ENCODE peak calls at places on chromosome 4, in six cellular contexts. U is choroid plexus epithelial cell, E is adipocyte, A is thoracic aorta, D is foreskin fibroblast, H is NCI-H2029. K is an unnamed sample.

GRCh38 chr4:55398966-55399365 is 3.2 kb downstream of the TMEM165 start:
- DNase-seq in U (peak), E (peak), A (no peak), D (no peak), H (no peak), K (no peak)

GRCh38 chr4:47790105-47790504 is 47.8 kb downstream of the CORIN start:
- DNase-seq in U (no peak), E (no peak), A (no peak), D (no peak), H (no peak), K (no peak)

GRCh38 chr4:118112647-118113046 is 78.4 kb downstream of the NDST3 start:
- DNase-seq in U (peak), E (no peak), A (no peak), D (no peak), H (no peak), K (no peak)

GRCh38 chr4:168540865-168541607 is 44.2 kb downstream of the PALLD start:
- DNase-seq in U (no peak), E (peak), A (no peak), D (no peak), H (no peak), K (no peak)

GRCh38 chr4:3670521-3671519 is 95.4 kb upstream of the ADRA2C start:
- DNase-seq in U (no peak), E (no peak), A (no peak), D (no peak), H (no peak), K (no peak)

GRCh38 chr4:128385683-128386304 is 98.2 kb upstream of the PGRMC2 start:
- DNase-seq in U (peak), E (peak), A (no peak), D (no peak), H (peak), K (no peak)

GRCh38 chr4:157035471-157035870 is 40.5 kb upstream of the GLRB start:
- DNase-seq in U (no peak), E (no peak), A (no peak), D (no peak), H (no peak), K (no peak)

GRCh38 chr4:181728567-181728966 is 514.6 kb upstream of the TENM3 start:
- DNase-seq in U (peak), E (no peak), A (no peak), D (no peak), H (no peak), K (no peak)

GRCh38 chr4:152628128-152628527 is 51.7 kb downstream of the TMEM154 start:
- DNase-seq in U (no peak), E (no peak), A (no peak), D (peak), H (no peak), K (no peak)

GRCh38 chr4:159101983-159102622 is 776 bp upstream of the RAPGEF2 start:
- DNase-seq in U (peak), E (peak), A (no peak), D (peak), H (no peak), K (no peak)

GRCh38 chr4:85942107-85942506 is 417.7 kb downstream of the MAPK10 start:
- DNase-seq in U (no peak), E (no peak), A (no peak), D (no peak), H (no peak), K (no peak)

GRCh38 chr4:162116085-162116784 is 47.6 kb downstream of the FSTL5 start:
- DNase-seq in U (no peak), E (no peak), A (no peak), D (no peak), H (no peak), K (no peak)

K was measured in vagina.